ENCODE peak calls at places on chromosomes 5 and 9, in ten cellular contexts. One of them, this sample, is unnamed.

GRCh38 chr9:122058707-122059106 is 34.4 kb downstream of the TTLL11 start:
- DNase-seq in lower leg skin: no peak
- DNase-seq in AG08395: no peak
- DNase-seq in hippocampal formation: no peak
- DNase-seq in endothelial cell: no peak
- DNase-seq in pancreas: no peak
- DNase-seq in mesenteric fat pad: no peak
- DNase-seq in Peyer's patch: no peak
- DNase-seq in NB4: no peak
- DNase-seq in T-helper 1 cell: no peak
- DNase-seq in this sample: no peak

GRCh38 chr9:123349691-123350480 is 6.1 kb upstream of the CRB2 start:
- DNase-seq in lower leg skin: no peak
- DNase-seq in AG08395: peak; percentile 82
- DNase-seq in hippocampal formation: peak; percentile 55
- DNase-seq in endothelial cell: peak; percentile 78
- DNase-seq in pancreas: peak; percentile 49
- DNase-seq in mesenteric fat pad: no peak
- DNase-seq in Peyer's patch: peak; percentile 49
- DNase-seq in NB4: peak; percentile 69
- DNase-seq in T-helper 1 cell: no peak
- DNase-seq in this sample: peak; percentile 56

GRCh38 chr9:69945671-69946141 is 97.9 kb upstream of the MAMDC2 start:
- DNase-seq in lower leg skin: peak; percentile 87
- DNase-seq in AG08395: peak; percentile 46
- DNase-seq in hippocampal formation: no peak
- DNase-seq in endothelial cell: no peak
- DNase-seq in pancreas: no peak
- DNase-seq in mesenteric fat pad: no peak
- DNase-seq in Peyer's patch: no peak
- DNase-seq in NB4: peak; percentile 4
- DNase-seq in T-helper 1 cell: no peak
- DNase-seq in this sample: peak; percentile 23

GRCh38 chr5:174692982-174693422 is 31.4 kb upstream of the MSX2 start:
- DNase-seq in lower leg skin: no peak
- DNase-seq in AG08395: no peak
- DNase-seq in hippocampal formation: no peak
- DNase-seq in endothelial cell: peak; percentile 20
- DNase-seq in pancreas: no peak
- DNase-seq in mesenteric fat pad: no peak
- DNase-seq in Peyer's patch: no peak
- DNase-seq in NB4: no peak
- DNase-seq in T-helper 1 cell: no peak
- DNase-seq in this sample: no peak

GRCh38 chr9:115132648-115133047 is 14.7 kb upstream of the TNC start:
- DNase-seq in lower leg skin: no peak
- DNase-seq in AG08395: peak; percentile 2
- DNase-seq in hippocampal formation: no peak
- DNase-seq in endothelial cell: no peak
- DNase-seq in pancreas: peak; percentile 17
- DNase-seq in mesenteric fat pad: no peak
- DNase-seq in Peyer's patch: no peak
- DNase-seq in NB4: peak; percentile 20
- DNase-seq in T-helper 1 cell: no peak
- DNase-seq in this sample: peak; percentile 78

GRCh38 chr5:176691524-176691923 is 44.2 kb downstream of the TSPAN17 start:
- DNase-seq in lower leg skin: no peak
- DNase-seq in AG08395: no peak
- DNase-seq in hippocampal formation: no peak
- DNase-seq in endothelial cell: no peak
- DNase-seq in pancreas: no peak
- DNase-seq in mesenteric fat pad: no peak
- DNase-seq in Peyer's patch: no peak
- DNase-seq in NB4: no peak
- DNase-seq in T-helper 1 cell: no peak
- DNase-seq in this sample: no peak

GRCh38 chr9:28032178-28032532 is 458.9 kb upstream of the C9orf72 start:
- DNase-seq in lower leg skin: no peak
- DNase-seq in AG08395: no peak
- DNase-seq in hippocampal formation: no peak
- DNase-seq in endothelial cell: no peak
- DNase-seq in pancreas: no peak
- DNase-seq in mesenteric fat pad: no peak
- DNase-seq in Peyer's patch: no peak
- DNase-seq in NB4: no peak
- DNase-seq in T-helper 1 cell: no peak
- DNase-seq in this sample: no peak

GRCh38 chr5:62588668-62589067 is 10.0 kb downstream of the LRRC70 start:
- DNase-seq in lower leg skin: no peak
- DNase-seq in AG08395: no peak
- DNase-seq in hippocampal formation: no peak
- DNase-seq in endothelial cell: no peak
- DNase-seq in pancreas: no peak
- DNase-seq in mesenteric fat pad: no peak
- DNase-seq in Peyer's patch: no peak
- DNase-seq in NB4: no peak
- DNase-seq in T-helper 1 cell: no peak
- DNase-seq in this sample: no peak